ENCODE peak calls at places on chromosome 14, in nine cellular contexts. V is stimulated activated CD4-positive, alpha-beta T cell treated with anti-CD3 and anti-CD28 coated beads, Interleukin-2, amount 100 ng/mL, for 48 hours; L is amygdala; O is fibroblast of mammary gland; G is HL-60; M is activated naive CD4-positive, alpha-beta T cell treated with anti-CD3 and anti-CD28 coated beads for 36 hours; B is GM03348; D is stimulated activated naive CD8-positive, alpha-beta T cell treated with anti-CD3 and anti-CD28 coated beads, Interleukin-15, amount 100 ng/mL, for 72 hours; C is NCI-H524. E is an unnamed sample.

GRCh38 chr14:23371865-23372264 is 744 bp upstream of the IL25 start:
- DNase-seq in V (no peak), L (no peak), O (no peak), G (no peak), M (no peak), B (no peak), D (no peak), C (no peak), E (no peak)

GRCh38 chr14:89807151-89807550 is 147.4 kb downstream of the EFCAB11 start:
- DNase-seq in V (no peak), L (no peak), O (no peak), G (no peak), M (no peak), B (no peak), D (no peak), C (peak), E (no peak)

GRCh38 chr14:74710477-74710876 is 2.4 kb downstream of the AREL1 start:
- DNase-seq in V (no peak), L (no peak), O (no peak), G (no peak), M (no peak), B (no peak), D (no peak), C (no peak), E (no peak)

GRCh38 chr14:67413806-67414769 is 2.1 kb upstream of the PLEK2 start:
- DNase-seq in V (peak), L (no peak), O (peak), G (no peak), M (peak), B (peak), D (peak), C (no peak), E (no peak)

GRCh38 chr14:75453817-75454434 is 26.1 kb downstream of the JDP2 start:
- DNase-seq in V (no peak), L (no peak), O (no peak), G (no peak), M (peak), B (no peak), D (no peak), C (no peak), E (no peak)

GRCh38 chr14:71607056-71607455 is 325.2 kb upstream of the RGS6 start:
- DNase-seq in V (no peak), L (no peak), O (no peak), G (no peak), M (no peak), B (no peak), D (no peak), C (no peak), E (no peak)

GRCh38 chr14:74563621-74564159 is 48.3 kb downstream of the LTBP2 start:
- DNase-seq in V (no peak), L (no peak), O (no peak), G (no peak), M (no peak), B (no peak), D (no peak), C (no peak), E (peak)

GRCh38 chr14:73463411-73463810 is 5.1 kb upstream of the NUMB start:
- DNase-seq in V (peak), L (no peak), O (peak), G (peak), M (peak), B (peak), D (peak), C (peak), E (no peak)

GRCh38 chr14:24879661-24880381 is 170.1 kb downstream of the STXBP6 start:
- DNase-seq in V (no peak), L (no peak), O (peak), G (no peak), M (no peak), B (no peak), D (no peak), C (no peak), E (no peak)

GRCh38 chr14:34368971-34369665 is 92.9 kb downstream of the SPTSSA start:
- DNase-seq in V (no peak), L (no peak), O (no peak), G (peak), M (no peak), B (no peak), D (no peak), C (no peak), E (no peak)

GRCh38 chr14:96252323-96253052 is 3.5 kb upstream of the BDKRB1 start:
- DNase-seq in V (no peak), L (no peak), O (no peak), G (no peak), M (no peak), B (peak), D (no peak), C (peak), E (peak)

GRCh38 chr14:62431496-62431895 is 613.8 kb downstream of the KCNH5 start:
- DNase-seq in V (no peak), L (no peak), O (no peak), G (no peak), M (no peak), B (no peak), D (no peak), C (no peak), E (no peak)

GRCh38 chr14:61527325-61528100 is 167.8 kb upstream of the HIF1A start:
- DNase-seq in V (no peak), L (no peak), O (peak), G (no peak), M (no peak), B (no peak), D (no peak), C (no peak), E (no peak)

E was measured in NCI-H1694.